ENCODE peak calls at places on chromosome 12, in eight cellular contexts. A is T47D; D is anterior cingulate cortex; T is renal cortical epithelial cell; E is memory B cell; S is pancreas; G is stimulated activated CD8-positive, alpha-beta memory T cell treated with anti-CD3 and anti-CD28 coated beads, Interleukin-2, amount 100 ng/mL, for 1 hour; U is activated effector memory CD4-positive, alpha-beta T cell treated with anti-CD3 and anti-CD28 coated beads, Interleukin-2, amount 50 U/mL, for 16 hours. K is an unnamed sample.

GRCh38 chr12:503111-503761 is 43.5 kb downstream of the B4GALNT3 start:
- DNase-seq in A (peak), D (no peak), T (peak), E (no peak), S (peak), G (no peak), U (no peak), K (peak)

GRCh38 chr12:123971770-123972447 is 722 bp downstream of the CCDC92 start:
- DNase-seq in A (peak), D (peak), T (peak), E (peak), S (peak), G (peak), U (peak), K (peak)

GRCh38 chr12:64739778-64740177 is 19.4 kb downstream of the GNS start:
- DNase-seq in A (no peak), D (no peak), T (no peak), E (no peak), S (no peak), G (no peak), U (no peak), K (peak)

GRCh38 chr12:116346222-116346621 is 68.7 kb upstream of the MED13L start:
- DNase-seq in A (no peak), D (no peak), T (no peak), E (no peak), S (no peak), G (no peak), U (no peak), K (no peak)

GRCh38 chr12:68445836-68446235 is 113.7 kb upstream of the MDM1 start:
- DNase-seq in A (no peak), D (no peak), T (no peak), E (no peak), S (no peak), G (no peak), U (no peak), K (no peak)

GRCh38 chr12:109645194-109645593 is 68.4 kb upstream of the FAM222A start:
- DNase-seq in A (no peak), D (no peak), T (no peak), E (no peak), S (no peak), G (no peak), U (no peak), K (no peak)

GRCh38 chr12:87599459-87599858 is 429.7 kb downstream of the C12orf50 start:
- DNase-seq in A (no peak), D (no peak), T (no peak), E (no peak), S (no peak), G (no peak), U (no peak), K (no peak)

GRCh38 chr12:24201258-24201970 is 251.9 kb upstream of the SOX5 start:
- DNase-seq in A (no peak), D (no peak), T (peak), E (no peak), S (no peak), G (no peak), U (no peak), K (peak)

GRCh38 chr12:120425797-120426196 is 12.1 kb upstream of the COX6A1 start:
- DNase-seq in A (no peak), D (no peak), T (no peak), E (no peak), S (no peak), G (no peak), U (no peak), K (no peak)

GRCh38 chr12:46499226-46499625 is 126.7 kb upstream of the SLC38A2 start:
- DNase-seq in A (peak), D (no peak), T (no peak), E (no peak), S (no peak), G (no peak), U (no peak), K (no peak)

GRCh38 chr12:12008931-12009611 is 61.7 kb upstream of the BCL2L14 start:
- DNase-seq in A (no peak), D (peak), T (peak), E (no peak), S (no peak), G (no peak), U (peak), K (peak)

GRCh38 chr12:115597157-115597712 is 680.3 kb downstream of the MED13L start:
- DNase-seq in A (no peak), D (no peak), T (peak), E (no peak), S (no peak), G (no peak), U (no peak), K (peak)

GRCh38 chr12:101826766-101827368 is 3.9 kb downstream of the GNPTAB start:
- DNase-seq in A (no peak), D (no peak), T (no peak), E (no peak), S (no peak), G (no peak), U (no peak), K (no peak)

GRCh38 chr12:56158926-56159461 is 835 bp downstream of the MYL6 start:
- DNase-seq in A (peak), D (peak), T (peak), E (no peak), S (peak), G (no peak), U (peak), K (peak)

GRCh38 chr12:42552822-42553221 is 36.7 kb downstream of the PRICKLE1 start:
- DNase-seq in A (no peak), D (no peak), T (no peak), E (no peak), S (no peak), G (no peak), U (no peak), K (no peak)

GRCh38 chr12:122974892-122975789 is at the start of gene OGFOD2:
- DNase-seq in A (peak), D (peak), T (peak), E (peak), S (peak), G (peak), U (peak), K (peak)

GRCh38 chr12:64085154-64085553 is 136.9 kb downstream of the KICS2 start:
- DNase-seq in A (no peak), D (no peak), T (no peak), E (no peak), S (no peak), G (no peak), U (no peak), K (no peak)

GRCh38 chr12:56517854-56518253 is 3.8 kb upstream of the RBMS2 start:
- DNase-seq in A (peak), D (no peak), T (peak), E (no peak), S (no peak), G (no peak), U (no peak), K (peak)

GRCh38 chr12:9792961-9793617 is 32.4 kb upstream of the CD69 start:
- DNase-seq in A (no peak), D (no peak), T (no peak), E (no peak), S (no peak), G (no peak), U (no peak), K (peak)

GRCh38 chr12:13024151-13024946 is 19.8 kb upstream of the FAM234B start:
- DNase-seq in A (peak), D (no peak), T (peak), E (no peak), S (peak), G (no peak), U (no peak), K (no peak)

GRCh38 chr12:95318071-95318545 is 100.5 kb downstream of the VEZT start:
- DNase-seq in A (peak), D (no peak), T (peak), E (no peak), S (no peak), G (no peak), U (no peak), K (peak)

GRCh38 chr12:119684730-119685129 is 16.8 kb downstream of the PRKAB1 start:
- DNase-seq in A (no peak), D (no peak), T (peak), E (no peak), S (no peak), G (no peak), U (no peak), K (no peak)